ENCODE peak calls at places on chromosomes 2 and 18, in four cellular contexts. One of them, this sample, is unnamed.

GRCh38 chr2:61928816-61929471 is 23.5 kb downstream of the COMMD1 start:
- DNase-seq in sigmoid colon: no peak
- DNase-seq in H1: no peak
- DNase-seq in stomach: no peak
- DNase-seq in this sample: peak; percentile 5

GRCh38 chr18:74892066-74892627 is 294.5 kb downstream of the ZNF407 start:
- DNase-seq in sigmoid colon: no peak
- DNase-seq in H1: no peak
- DNase-seq in stomach: no peak
- DNase-seq in this sample: no peak

GRCh38 chr2:134446431-134447091 is 192.7 kb downstream of the MGAT5 start:
- DNase-seq in sigmoid colon: no peak
- DNase-seq in H1: no peak
- DNase-seq in stomach: no peak
- DNase-seq in this sample: no peak

GRCh38 chr2:19409001-19409400 is 50.6 kb upstream of the OSR1 start:
- DNase-seq in sigmoid colon: no peak
- DNase-seq in H1: no peak
- DNase-seq in stomach: no peak
- DNase-seq in this sample: no peak

GRCh38 chr2:177295479-177295878 is 31.0 kb upstream of the NFE2L2 start:
- DNase-seq in sigmoid colon: no peak
- DNase-seq in H1: no peak
- DNase-seq in stomach: no peak
- DNase-seq in this sample: no peak

GRCh38 chr2:95297088-95297487 is at the start of gene KCNIP3:
- DNase-seq in sigmoid colon: no peak
- DNase-seq in H1: no peak
- DNase-seq in stomach: peak; percentile 61
- DNase-seq in this sample: no peak

GRCh38 chr2:227010433-227010832 is 153.6 kb downstream of the COL4A4 start:
- DNase-seq in sigmoid colon: no peak
- DNase-seq in H1: no peak
- DNase-seq in stomach: no peak
- DNase-seq in this sample: no peak

GRCh38 chr2:110866496-110866895 is 134.1 kb downstream of the ACOXL start:
- DNase-seq in sigmoid colon: no peak
- DNase-seq in H1: no peak
- DNase-seq in stomach: no peak
- DNase-seq in this sample: no peak

GRCh38 chr2:7845332-7845731 is 836.5 kb upstream of the ID2 start:
- DNase-seq in sigmoid colon: no peak
- DNase-seq in H1: no peak
- DNase-seq in stomach: no peak
- DNase-seq in this sample: peak; percentile 80

GRCh38 chr2:148817210-148817708 is 57.8 kb upstream of the KIF5C start:
- DNase-seq in sigmoid colon: no peak
- DNase-seq in H1: no peak
- DNase-seq in stomach: no peak
- DNase-seq in this sample: no peak

GRCh38 chr2:57892920-57893319 is 153.7 kb upstream of the VRK2 start:
- DNase-seq in sigmoid colon: no peak
- DNase-seq in H1: no peak
- DNase-seq in stomach: no peak
- DNase-seq in this sample: no peak

GRCh38 chr2:24359129-24359528 is 1.2 kb downstream of the ITSN2 start:
- DNase-seq in sigmoid colon: no peak
- DNase-seq in H1: no peak
- DNase-seq in stomach: no peak
- DNase-seq in this sample: no peak

GRCh38 chr2:238158807-238159539 is at the start of gene ERFE:
- DNase-seq in sigmoid colon: no peak
- DNase-seq in H1: no peak
- DNase-seq in stomach: no peak
- DNase-seq in this sample: no peak

GRCh38 chr18:394997-395383 is 105.5 kb downstream of the COLEC12 start:
- DNase-seq in sigmoid colon: peak; percentile 77
- DNase-seq in H1: no peak
- DNase-seq in stomach: no peak
- DNase-seq in this sample: no peak

GRCh38 chr2:142973160-142973821 is 95.8 kb downstream of the KYNU start:
- DNase-seq in sigmoid colon: no peak
- DNase-seq in H1: no peak
- DNase-seq in stomach: no peak
- DNase-seq in this sample: no peak

GRCh38 chr2:88077076-88077475 is 9.5 kb downstream of the SMYD1 start:
- DNase-seq in sigmoid colon: no peak
- DNase-seq in H1: no peak
- DNase-seq in stomach: no peak
- DNase-seq in this sample: no peak

GRCh38 chr18:54223568-54224241 is 764 bp downstream of the MBD2 start:
- DNase-seq in sigmoid colon: peak; percentile 92
- DNase-seq in H1: no peak
- DNase-seq in stomach: peak; percentile 69
- DNase-seq in this sample: no peak

GRCh38 chr2:38178142-38178541 is 102.2 kb upstream of the CYP1B1 start:
- DNase-seq in sigmoid colon: peak; percentile 70
- DNase-seq in H1: no peak
- DNase-seq in stomach: no peak
- DNase-seq in this sample: no peak

GRCh38 chr2:212032536-212033219 is 505.9 kb downstream of the ERBB4 start:
- DNase-seq in sigmoid colon: no peak
- DNase-seq in H1: no peak
- DNase-seq in stomach: no peak
- DNase-seq in this sample: no peak
- H3K4me3 ChIP-seq in sigmoid colon: no peak overlapping the region
- H3K4me3 ChIP-seq in H1: no peak overlapping the region
- H3K4me3 ChIP-seq in stomach: no peak overlapping the region
- H3K4me3 ChIP-seq in this sample: no peak overlapping the region

DNA sequence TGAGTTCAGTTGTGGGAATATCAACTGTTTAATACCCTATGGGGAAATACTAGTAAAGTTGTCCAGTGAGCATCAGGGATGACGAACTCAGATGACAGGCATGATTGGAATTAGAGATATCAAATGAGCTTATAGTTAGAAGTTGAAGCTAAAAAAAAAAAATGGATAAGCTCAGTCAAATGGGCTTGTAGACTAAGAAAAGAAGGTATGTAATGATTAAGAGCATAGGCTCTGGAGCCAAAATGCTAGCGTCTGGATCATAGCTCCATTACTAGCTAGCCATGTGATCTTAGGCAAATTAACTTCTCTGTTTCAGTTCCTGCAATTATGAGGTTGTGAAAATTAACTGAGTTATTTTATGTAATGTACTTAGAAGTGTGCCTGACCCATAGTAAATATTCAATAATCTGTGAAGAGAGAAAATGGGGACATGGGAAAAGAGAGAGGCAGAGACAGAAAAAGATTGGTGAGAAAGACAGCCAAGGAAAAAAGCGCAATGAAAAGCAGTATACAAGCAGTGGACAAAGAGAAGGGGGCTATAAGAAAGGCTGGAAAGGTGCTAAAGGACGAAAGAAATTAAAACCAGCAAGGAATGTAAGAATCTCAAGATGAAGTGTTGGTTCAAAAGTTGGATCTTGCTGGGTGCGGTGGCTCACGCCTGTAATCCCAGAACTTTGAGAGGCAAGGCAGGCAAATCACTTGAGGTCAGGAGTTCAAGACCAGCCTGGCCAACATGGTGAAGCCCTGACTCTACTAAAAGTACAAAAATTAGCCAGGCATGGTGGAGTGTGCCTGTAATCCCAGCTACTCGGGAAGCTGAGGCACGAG is 95.6 kb upstream of the SLC39A10 start:
- DNase-seq in sigmoid colon: no peak
- DNase-seq in H1: no peak
- DNase-seq in stomach: no peak
- DNase-seq in this sample: no peak
- TF ChIP-seq POLR2AphosphoS5 in sigmoid colon: no peak
- TF ChIP-seq POLR2AphosphoS5 in H1: no peak
- TF ChIP-seq POLR2AphosphoS5 in stomach: no peak
- TF ChIP-seq POLR2AphosphoS5 in this sample: no peak

GRCh38 chr2:30252723-30253688 is 21.7 kb downstream of the LBH start:
- DNase-seq in sigmoid colon: no peak
- DNase-seq in H1: no peak
- DNase-seq in stomach: peak; percentile 58
- DNase-seq in this sample: no peak
- TF ChIP-seq EP300 in sigmoid colon: no peak
- TF ChIP-seq EP300 in H1: no peak
- TF ChIP-seq EP300 in stomach: no peak
- TF ChIP-seq EP300 in this sample: no peak

GRCh38 chr2:231926180-231926741 is at the start of gene NPPC:
- DNase-seq in sigmoid colon: peak; percentile 76
- DNase-seq in H1: no peak
- DNase-seq in stomach: peak; percentile 34
- DNase-seq in this sample: no peak

GRCh38 chr2:231927566-231927890 is 1.3 kb upstream of the NPPC start:
- DNase-seq in sigmoid colon: peak; percentile 46
- DNase-seq in H1: no peak
- DNase-seq in stomach: no peak
- DNase-seq in this sample: no peak

GRCh38 chr2:231925303-231926179 is 655 bp downstream of the NPPC start:
- DNase-seq in sigmoid colon: peak; percentile 90
- DNase-seq in H1: peak; percentile 59
- DNase-seq in stomach: peak; percentile 86
- DNase-seq in this sample: no peak

GRCh38 chr2:231928481-231928880 is 2.3 kb upstream of the NPPC start:
- DNase-seq in sigmoid colon: peak; percentile 53
- DNase-seq in H1: no peak
- DNase-seq in stomach: peak; percentile 9
- DNase-seq in this sample: no peak

DNA sequence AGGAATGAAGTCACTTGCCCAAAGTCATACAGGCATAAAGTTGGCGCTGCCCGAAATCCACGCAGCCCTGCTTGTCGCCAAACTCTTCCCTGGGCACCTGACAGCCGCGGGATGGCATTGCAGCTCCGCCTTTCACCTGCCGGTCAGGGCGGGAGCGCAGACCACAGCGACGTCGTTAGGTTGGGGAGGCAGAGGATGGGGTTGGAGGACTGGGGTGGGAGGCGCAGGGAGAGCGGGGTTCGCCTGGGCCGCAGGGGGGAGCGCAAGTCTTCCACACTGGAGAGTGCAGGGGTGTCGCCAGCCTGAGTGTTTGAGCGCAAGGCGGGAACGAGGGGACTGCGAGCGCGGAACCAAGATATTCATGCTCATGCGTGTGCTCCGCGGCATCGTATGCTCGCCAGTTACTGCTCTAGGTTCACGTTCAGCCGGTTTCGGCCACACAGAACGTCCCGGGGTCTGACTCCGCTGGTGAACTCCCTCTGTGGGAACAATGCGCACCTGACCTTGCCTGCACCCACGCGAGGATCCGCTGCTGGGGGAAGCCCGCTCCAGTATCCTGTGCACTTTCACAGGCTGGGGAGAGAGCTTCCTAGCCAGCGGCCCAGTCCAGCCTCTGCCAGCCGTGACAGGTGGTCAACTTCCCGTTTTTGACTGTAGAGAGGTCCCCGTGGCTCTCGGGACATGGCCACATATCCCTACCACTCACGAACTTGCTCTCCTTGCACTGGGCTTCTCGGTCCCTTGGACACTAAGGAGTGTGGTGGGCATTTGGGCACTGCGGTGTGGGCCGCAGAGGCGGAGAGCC is 767 bp upstream of the NPPC start:
- DNase-seq in sigmoid colon: peak; percentile 62
- DNase-seq in H1: no peak
- DNase-seq in stomach: no peak
- DNase-seq in this sample: no peak
- H3K4me3 ChIP-seq in sigmoid colon: peak overlapping the region; percentile 48
- H3K4me3 ChIP-seq in H1: peak overlapping the region; percentile 61
- H3K4me3 ChIP-seq in stomach: peak overlapping the region; percentile 48
- H3K4me3 ChIP-seq in this sample: peak overlapping the region; percentile 55

GRCh38 chr18:21264651-21265050 is 22.6 kb downstream of the GREB1L start:
- DNase-seq in sigmoid colon: no peak
- DNase-seq in H1: no peak
- DNase-seq in stomach: no peak
- DNase-seq in this sample: no peak
- TF ChIP-seq POLR2AphosphoS5 in sigmoid colon: no peak
- TF ChIP-seq POLR2AphosphoS5 in H1: no peak
- TF ChIP-seq POLR2AphosphoS5 in stomach: no peak
- TF ChIP-seq POLR2AphosphoS5 in this sample: no peak

GRCh38 chr2:240259201-240259923 is 118.9 kb upstream of the OTOS start:
- DNase-seq in sigmoid colon: peak; percentile 78
- DNase-seq in H1: no peak
- DNase-seq in stomach: no peak
- DNase-seq in this sample: peak; percentile 91
- TF ChIP-seq EP300 in sigmoid colon: no peak
- TF ChIP-seq EP300 in H1: no peak
- TF ChIP-seq EP300 in stomach: peak; percentile 75
- TF ChIP-seq EP300 in this sample: no peak

GRCh38 chr2:21728133-21728532 is 604.4 kb downstream of the TDRD15 start:
- DNase-seq in sigmoid colon: no peak
- DNase-seq in H1: no peak
- DNase-seq in stomach: no peak
- DNase-seq in this sample: no peak
- H3K4me3 ChIP-seq in sigmoid colon: no peak overlapping the region
- H3K4me3 ChIP-seq in H1: no peak overlapping the region
- H3K4me3 ChIP-seq in stomach: no peak overlapping the region
- H3K4me3 ChIP-seq in this sample: no peak overlapping the region

GRCh38 chr18:77062518-77063003 is 70.0 kb downstream of the MBP start:
- DNase-seq in sigmoid colon: no peak
- DNase-seq in H1: no peak
- DNase-seq in stomach: peak; percentile 55
- DNase-seq in this sample: no peak
- TF ChIP-seq POLR2AphosphoS5 in sigmoid colon: no peak
- TF ChIP-seq POLR2AphosphoS5 in H1: no peak
- TF ChIP-seq POLR2AphosphoS5 in stomach: peak; percentile 64
- TF ChIP-seq POLR2AphosphoS5 in this sample: no peak

DNA sequence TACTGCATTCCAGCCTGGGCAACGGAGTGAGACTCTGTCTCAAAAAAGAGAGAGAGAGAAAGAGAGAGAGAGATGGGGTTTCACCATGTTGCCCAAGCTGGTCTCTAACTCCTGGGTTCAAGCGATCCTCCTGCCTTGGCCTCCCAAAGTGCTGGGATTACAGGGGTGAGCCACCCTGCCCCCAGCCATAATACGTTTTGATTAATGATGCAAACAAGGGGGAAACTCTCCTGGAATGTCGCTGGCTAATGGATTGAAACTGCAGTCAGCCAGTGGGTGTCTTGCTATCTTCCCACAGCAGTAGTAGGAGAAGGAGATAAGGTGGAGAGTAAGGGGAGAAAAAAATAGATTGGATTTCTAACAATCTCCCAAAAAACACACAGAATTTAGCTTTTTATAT is 9.5 kb upstream of the RTN4 start:
- DNase-seq in sigmoid colon: no peak
- DNase-seq in H1: no peak
- DNase-seq in stomach: no peak
- DNase-seq in this sample: no peak
- TF ChIP-seq EP300 in sigmoid colon: no peak
- TF ChIP-seq EP300 in H1: no peak
- TF ChIP-seq EP300 in stomach: no peak
- TF ChIP-seq EP300 in this sample: no peak

This sample was measured in esophagus muscularis mucosa.